ENCODE peak calls at places on chromosomes 6 and 20, in five cellular contexts. Z is IMR-90, Y is mesenchymal stem cell, C is neuronal stem cell, D is H9. U is an unnamed sample.

GRCh38 chr6:42402184-42402583 is 49.5 kb downstream of the TRERF1 start:
- DNase-seq in Z (peak), Y (peak), D (no peak), C (no peak), U (peak)

GRCh38 chr6:135310291-135310690 is 129.2 kb downstream of the MYB start:
- DNase-seq in C (no peak), D (no peak), Z (no peak), Y (no peak), U (no peak)

GRCh38 chr20:57612916-57613315 is 7.3 kb downstream of the ZBP1 start:
- DNase-seq in D (no peak), Y (no peak), Z (no peak), C (no peak), U (no peak)

GRCh38 chr6:17808609-17809008 is 101.9 kb upstream of the NUP153 start:
- DNase-seq in D (no peak), Z (peak), C (no peak), Y (no peak), U (no peak)

GRCh38 chr20:58692579-58693225 is at the start of gene NPEPL1:
- DNase-seq in Z (peak), C (peak), Y (peak), D (no peak), U (peak)

GRCh38 chr6:3970097-3970496 is 108.8 kb downstream of the FAM217A start:
- DNase-seq in D (no peak), Z (no peak), C (no peak), Y (no peak), U (no peak)

GRCh38 chr6:22830463-22830862 is 261.1 kb downstream of the HDGFL1 start:
- DNase-seq in Z (no peak), C (no peak), D (no peak), Y (no peak), U (no peak)

GRCh38 chr20:43752051-43752360 is 25.2 kb upstream of the GTSF1L start:
- DNase-seq in D (no peak), C (no peak), Z (no peak), Y (no peak), U (no peak)

GRCh38 chr6:157602521-157603288 is 220.3 kb upstream of the SNX9 start:
- DNase-seq in Z (no peak), D (no peak), C (no peak), Y (no peak), U (no peak)

GRCh38 chr6:119466226-119466625 is 116.7 kb upstream of the MAN1A1 start:
- DNase-seq in Y (no peak), C (no peak), D (no peak), Z (no peak), U (no peak)

GRCh38 chr6:137056121-137056880 is 11.5 kb upstream of the IL20RA start:
- DNase-seq in Z (no peak), C (no peak), Y (no peak), D (no peak), U (no peak)

GRCh38 chr6:25302677-25303128 is 23.5 kb downstream of the CARMIL1 start:
- DNase-seq in Z (peak), C (no peak), Y (peak), D (no peak), U (no peak)

GRCh38 chr20:19486448-19486847 is 271.6 kb upstream of the RIN2 start:
- DNase-seq in Y (no peak), D (no peak), C (no peak), Z (no peak), U (no peak)
- H2BK120ac ChIP-seq in Y (no peak), D (no peak), C (no peak), Z (no peak), U (no peak)

GRCh38 chr20:573414-574296 is 30.1 kb upstream of the CSNK2A1 start:
- DNase-seq in Y (no peak), Z (no peak), D (no peak), C (no peak), U (peak)
- H3K14ac ChIP-seq in Y (peak), Z (no peak), D (no peak), C (no peak), U (no peak)

DNA sequence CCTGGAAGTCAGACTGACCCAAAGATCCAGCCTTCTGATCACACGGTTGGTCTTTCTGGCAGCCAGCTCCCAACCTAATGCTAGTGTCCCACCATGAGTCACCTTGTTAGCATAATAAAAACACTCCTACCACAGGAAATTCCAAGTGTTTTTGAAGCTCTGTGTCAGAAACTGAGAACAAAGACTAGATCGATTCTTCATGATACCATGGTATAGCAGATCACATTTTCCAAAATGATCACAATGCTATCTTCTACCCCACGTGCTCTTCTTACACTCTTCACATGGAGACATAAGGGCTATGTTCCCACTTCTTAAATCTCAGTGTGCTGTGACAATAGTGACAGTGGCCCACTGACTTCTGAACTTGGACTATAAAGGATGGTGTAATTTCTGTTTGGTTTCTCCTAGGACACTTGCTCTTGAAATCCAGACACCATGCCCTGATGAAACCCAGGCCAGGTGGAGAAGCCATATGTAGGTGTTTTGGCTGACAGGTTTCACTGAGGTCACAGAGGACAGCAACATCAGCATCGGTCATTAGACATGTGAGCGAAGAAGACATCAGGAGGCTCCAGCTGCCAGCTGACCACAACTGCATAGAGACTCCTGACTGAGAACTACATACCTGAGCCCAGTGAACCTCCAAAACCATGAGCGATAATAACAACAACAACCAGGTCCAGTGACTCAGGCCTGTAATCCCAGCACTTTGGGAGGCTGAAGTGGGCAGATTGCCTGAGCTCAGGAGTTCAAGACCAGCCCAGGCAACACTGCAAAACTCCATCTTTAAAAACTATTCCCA is 57.5 kb downstream of the MKKS start:
- DNase-seq in Z (peak), C (no peak), D (no peak), Y (peak), U (no peak)
- H2BK120ac ChIP-seq in Z (peak), C (no peak), D (no peak), Y (no peak), U (no peak)

DNA sequence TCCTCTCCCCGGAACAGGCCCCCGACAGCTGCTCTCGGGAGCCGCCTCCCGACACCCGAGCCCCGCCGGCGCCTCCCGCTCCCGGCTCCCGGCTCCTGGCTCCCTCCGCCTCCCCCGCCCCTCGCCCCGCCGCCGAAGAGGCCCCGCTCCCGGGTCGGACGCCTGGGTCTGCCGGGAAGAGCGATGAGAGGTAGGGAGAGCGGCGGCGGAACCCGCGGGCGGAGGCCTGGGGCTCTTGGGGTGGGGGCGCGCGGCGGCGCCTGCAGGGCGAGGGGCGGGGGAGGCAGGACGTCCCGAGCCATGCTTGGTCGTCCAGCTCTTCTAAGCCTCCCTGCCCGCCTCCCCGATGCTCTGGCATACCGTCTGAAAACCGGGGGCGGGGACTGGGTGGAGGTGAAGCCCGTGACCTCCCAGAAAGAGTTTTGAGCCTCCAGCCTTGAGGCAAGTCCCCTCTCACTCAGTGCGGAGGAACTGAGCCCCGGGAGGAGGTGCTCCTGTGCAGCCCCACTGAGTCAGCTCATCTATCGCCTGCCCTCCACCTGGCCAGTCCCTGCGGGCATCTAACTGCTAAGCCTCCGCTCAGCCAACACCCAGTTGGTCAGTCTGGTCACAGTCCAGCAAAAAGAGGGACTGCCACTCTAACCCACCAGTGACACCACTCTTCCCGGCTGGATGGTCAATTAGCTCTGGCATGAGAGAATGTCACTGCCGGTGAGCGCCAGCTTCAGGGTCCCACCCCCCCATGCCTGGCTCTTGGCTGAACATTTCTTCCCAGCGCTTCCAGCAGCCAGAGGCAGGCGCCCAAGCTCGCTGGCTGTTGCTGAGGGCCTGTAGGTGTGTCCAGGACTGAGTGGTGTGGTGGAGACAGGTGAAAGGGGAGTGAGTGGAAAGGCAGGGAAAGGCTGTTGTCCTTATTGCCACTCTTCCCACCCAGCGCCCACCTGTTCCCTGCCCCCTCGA is 482 bp downstream of the DDR1 start:
- DNase-seq in Z (peak), D (peak), Y (peak), C (peak), U (peak)
- H3K14ac ChIP-seq in Z (peak), D (no peak), Y (peak), C (peak), U (peak)

GRCh38 chr6:121917834-121918559 is 481.5 kb upstream of the HSF2 start:
- DNase-seq in Z (peak), D (no peak), Y (no peak), C (no peak), U (peak)
- H2BK120ac ChIP-seq in Z (no peak), D (no peak), Y (no peak), C (no peak), U (no peak)

DNA sequence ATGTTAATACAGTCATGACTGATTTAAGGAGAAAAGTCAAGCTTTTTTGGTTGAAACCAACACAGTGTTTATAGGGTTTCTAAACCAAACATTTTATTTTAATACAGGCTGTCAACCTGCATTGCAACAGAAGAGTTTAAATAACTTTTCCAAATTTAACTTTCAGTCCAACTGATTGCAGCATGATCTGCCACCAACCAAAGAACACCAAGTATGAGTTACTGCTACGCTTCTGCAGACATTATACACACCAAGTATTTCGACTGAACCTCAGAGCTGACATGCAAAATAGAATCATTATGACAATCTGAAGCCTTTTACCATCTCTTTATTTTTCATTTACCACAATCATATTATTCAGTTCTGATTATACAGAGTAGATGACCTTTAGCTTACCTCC is 151.2 kb upstream of the DST start:
- DNase-seq in C (no peak), D (no peak), Z (no peak), Y (no peak), U (no peak)
- H3K14ac ChIP-seq in C (no peak), D (no peak), Z (no peak), Y (no peak), U (no peak)

GRCh38 chr6:14824060-14824834 is 421.6 kb upstream of the JARID2 start:
- DNase-seq in Y (no peak), Z (no peak), C (no peak), D (no peak), U (no peak)
- H2BK120ac ChIP-seq in Y (no peak), Z (peak), C (no peak), D (no peak), U (no peak)

DNA sequence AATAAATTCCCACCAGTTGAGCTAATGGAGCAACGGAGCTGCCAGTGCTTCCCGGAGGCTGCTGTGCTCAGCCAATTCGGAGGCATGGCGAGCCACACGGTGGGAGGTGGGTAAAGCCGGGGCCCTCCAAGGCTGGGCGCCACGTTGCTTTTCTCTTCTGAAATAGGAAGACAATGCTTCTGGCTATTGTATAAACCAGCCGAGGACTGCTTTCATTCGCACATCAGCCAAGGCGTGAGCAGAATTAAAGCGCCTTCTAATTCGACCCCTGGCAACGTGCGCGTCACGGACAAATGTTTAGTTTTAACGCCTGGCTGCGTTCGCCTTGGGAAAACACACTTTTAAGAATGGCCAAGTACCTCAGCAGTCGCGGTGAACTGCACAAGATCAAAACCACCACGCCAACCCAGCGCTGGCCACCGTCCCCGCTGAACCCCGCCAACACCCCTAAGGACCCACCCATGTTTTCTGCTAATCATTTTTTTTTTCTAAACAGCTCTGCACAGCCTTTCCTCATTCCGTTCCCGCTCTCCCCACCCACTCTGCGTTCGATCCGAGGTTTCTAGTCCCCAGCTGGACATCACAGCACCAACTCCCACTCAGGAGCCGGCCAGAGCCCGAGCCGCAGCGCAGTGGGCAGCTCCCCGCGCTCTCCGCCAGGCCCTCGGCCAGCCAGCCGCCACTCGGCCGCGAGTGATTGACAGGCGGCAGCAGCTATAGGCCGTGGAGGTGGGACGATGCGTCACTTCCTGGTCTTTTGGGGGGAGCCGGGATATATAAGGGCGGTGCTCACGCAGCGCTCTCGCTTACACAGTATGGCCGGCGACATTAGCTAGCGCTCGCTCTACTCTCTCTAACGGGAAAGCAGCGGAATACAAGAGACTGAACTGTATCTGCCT is at the start of gene AMD1:
- DNase-seq in D (peak), Z (peak), C (peak), Y (peak), U (peak)
- H3K14ac ChIP-seq in D (peak), Z (peak), C (peak), Y (peak), U (peak)

DNA sequence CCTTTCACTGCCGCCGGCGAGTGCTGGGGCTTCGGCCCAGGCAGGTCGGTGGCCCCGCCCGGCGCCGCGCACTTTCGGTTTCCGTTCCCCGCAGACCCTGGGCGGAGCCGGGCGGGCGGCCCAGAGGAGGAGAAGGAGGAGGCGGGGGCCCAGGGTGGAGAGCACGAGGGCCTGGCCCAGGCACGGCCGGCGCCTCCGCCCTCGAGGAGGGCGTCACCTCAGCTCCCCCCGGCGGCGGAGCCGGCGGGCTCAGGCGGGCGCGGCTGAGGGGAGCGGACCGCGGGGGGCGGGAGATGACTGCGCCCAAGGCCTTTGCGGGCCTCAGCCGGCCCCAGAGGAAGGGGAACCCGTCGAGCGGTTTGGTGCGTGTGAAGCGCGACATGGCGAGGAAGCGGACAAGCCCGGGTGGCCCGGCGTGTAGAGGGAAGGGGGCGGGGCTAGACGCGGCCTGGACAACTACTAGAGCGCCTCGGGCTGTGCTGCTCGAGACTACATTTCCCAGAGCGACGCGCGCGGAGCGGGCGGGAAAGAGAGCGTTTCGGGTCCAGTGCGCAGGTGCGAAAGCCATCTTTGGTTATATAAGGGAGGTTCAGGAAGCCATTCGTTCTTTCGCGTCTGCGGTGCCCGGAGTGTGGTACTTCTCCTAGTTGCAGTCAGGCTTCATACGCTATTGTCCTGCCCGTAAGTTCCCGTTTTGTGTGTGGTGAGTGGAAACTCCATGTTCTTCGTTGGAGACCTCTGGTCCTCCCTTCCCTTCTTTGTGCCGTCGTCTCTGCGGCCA is at the start of gene ZNFX1:
- DNase-seq in D (peak), Y (peak), Z (peak), C (peak), U (peak)
- H2BK120ac ChIP-seq in D (no peak), Y (peak), Z (peak), C (no peak), U (peak)